ENCODE peak calls at places on chromosomes 13 and 19, in four cellular contexts. One of them, this sample, is unnamed.

GRCh38 chr19:35107541-35107939 is 8.1 kb upstream of the FXYD3 start:
- DNase-seq in nephron progenitor cell: no peak
- DNase-seq in HCEC 1CT: peak
- DNase-seq in T-helper 9 cell: no peak
- DNase-seq in this sample: peak

GRCh38 chr19:732325-733069 is 18.4 kb upstream of the MISP start:
- DNase-seq in HCEC 1CT: no peak
- DNase-seq in nephron progenitor cell: no peak
- DNase-seq in T-helper 9 cell: no peak
- DNase-seq in this sample: no peak

GRCh38 chr13:52399037-52399436 is 6.9 kb downstream of the THSD1 start:
- DNase-seq in T-helper 9 cell: no peak
- DNase-seq in nephron progenitor cell: no peak
- DNase-seq in HCEC 1CT: no peak
- DNase-seq in this sample: no peak

GRCh38 chr13:40993987-40994386 is 25.1 kb downstream of the ELF1 start:
- DNase-seq in nephron progenitor cell: no peak
- DNase-seq in T-helper 9 cell: no peak
- DNase-seq in HCEC 1CT: no peak
- DNase-seq in this sample: no peak

GRCh38 chr13:110347535-110348308 is 40.6 kb downstream of the COL4A2 start:
- DNase-seq in nephron progenitor cell: no peak
- DNase-seq in HCEC 1CT: peak
- DNase-seq in T-helper 9 cell: no peak
- DNase-seq in this sample: peak

GRCh38 chr19:48501961-48502719 is 9.5 kb downstream of the LMTK3 start:
- DNase-seq in T-helper 9 cell: peak
- DNase-seq in nephron progenitor cell: peak
- DNase-seq in HCEC 1CT: peak
- DNase-seq in this sample: peak

GRCh38 chr13:107370036-107370785 is 802.3 kb upstream of the ARGLU1 start:
- DNase-seq in nephron progenitor cell: no peak
- DNase-seq in HCEC 1CT: peak
- DNase-seq in T-helper 9 cell: no peak
- DNase-seq in this sample: no peak

GRCh38 chr19:53132231-53132991 is at the start of gene ZNF415:
- DNase-seq in nephron progenitor cell: peak
- DNase-seq in HCEC 1CT: no peak
- DNase-seq in T-helper 9 cell: no peak
- DNase-seq in this sample: peak

GRCh38 chr19:34575206-34575605 is 93.6 kb downstream of the WTIP start:
- DNase-seq in T-helper 9 cell: no peak
- DNase-seq in nephron progenitor cell: no peak
- DNase-seq in HCEC 1CT: no peak
- DNase-seq in this sample: no peak

GRCh38 chr19:34253711-34254551 is 423 bp upstream of the GARRE1 start:
- DNase-seq in T-helper 9 cell: no peak
- DNase-seq in HCEC 1CT: peak
- DNase-seq in nephron progenitor cell: peak
- DNase-seq in this sample: peak

GRCh38 chr13:110322126-110322827 is 15.2 kb downstream of the COL4A2 start:
- DNase-seq in nephron progenitor cell: no peak
- DNase-seq in T-helper 9 cell: no peak
- DNase-seq in HCEC 1CT: no peak
- DNase-seq in this sample: no peak

This sample was measured in EL.